ENCODE peak calls at places on chromosomes 12 and 14, in five cellular contexts. D is neuronal stem cell, B is H9, H is IMR-90, X is mesenchymal stem cell. L is an unnamed sample.

GRCh38 chr12:84599539-84599938 is 313.1 kb downstream of the SLC6A15 start:
- DNase-seq in D (no peak), B (no peak), H (no peak), X (peak; percentile 69), L (no peak)

GRCh38 chr12:7433276-7433822 is 10.6 kb downstream of the CD163L1 start:
- DNase-seq in B (no peak), X (peak; percentile 83), D (no peak), H (peak; percentile 84), L (peak; percentile 84)

GRCh38 chr12:90029317-90029716 is 320.7 kb upstream of the ATP2B1 start:
- DNase-seq in X (no peak), H (no peak), D (no peak), B (no peak), L (no peak)

GRCh38 chr12:56299308-56299852 is 750 bp downstream of the CS start:
- DNase-seq in B (no peak), H (peak; percentile 17), D (no peak), X (no peak), L (no peak)

GRCh38 chr12:119225454-119225853 is 46.7 kb downstream of the HSPB8 start:
- DNase-seq in D (no peak), B (no peak), X (no peak), H (no peak), L (no peak)

GRCh38 chr12:72790273-72790672 is 518.1 kb downstream of the TRHDE start:
- DNase-seq in B (no peak), H (no peak), X (no peak), D (no peak), L (peak; percentile 5)

GRCh38 chr14:84493779-84494178 is 1036.2 kb upstream of the FLRT2 start:
- DNase-seq in X (peak; percentile 11), H (no peak), D (no peak), B (no peak), L (no peak)

GRCh38 chr12:117046861-117047530 is 52.2 kb downstream of the TESC start:
- DNase-seq in D (no peak), X (no peak), B (no peak), H (no peak), L (no peak)

GRCh38 chr14:32471183-32471582 is 142.1 kb downstream of the AKAP6 start:
- DNase-seq in D (no peak), B (no peak), H (no peak), X (no peak), L (no peak)

GRCh38 chr12:70366581-70367267 is 634 bp downstream of the KCNMB4 start:
- DNase-seq in X (peak; percentile 48), H (peak; percentile 31), B (peak; percentile 62), D (peak; percentile 32), L (peak; percentile 69)

GRCh38 chr12:45726594-45727300 is 2.8 kb upstream of the ARID2 start:
- DNase-seq in D (no peak), X (peak; percentile 59), B (peak; percentile 48), H (peak; percentile 21), L (peak; percentile 55)
- H3K18ac ChIP-seq in D (peak overlapping the region; percentile 96), X (peak overlapping the region; percentile 92), B (peak overlapping the region; percentile 60), H (peak overlapping the region; percentile 70), L (peak overlapping the region; percentile 85)

GRCh38 chr12:53994268-53994690 is 5.7 kb upstream of the HOXC9 start:
- DNase-seq in B (no peak), X (no peak), D (no peak), H (no peak), L (no peak)
- H3K18ac ChIP-seq in B (no peak overlapping the region), X (no peak overlapping the region), D (peak overlapping the region; percentile 29), H (no peak overlapping the region), L (no peak overlapping the region)

GRCh38 chr12:114671664-114672476 is 12.1 kb downstream of the TBX3 start:
- DNase-seq in B (peak; percentile 75), H (peak; percentile 69), X (peak; percentile 72), D (peak; percentile 45), L (no peak)
- H3K18ac ChIP-seq in B (no peak overlapping the region), H (peak overlapping the region; percentile 64), X (peak overlapping the region; percentile 94), D (peak overlapping the region; percentile 62), L (peak overlapping the region; percentile 88)

GRCh38 chr14:85731198-85731597 is 201.3 kb downstream of the FLRT2 start:
- DNase-seq in D (no peak), X (peak; percentile 80), B (no peak), H (peak; percentile 64), L (no peak)

GRCh38 chr14:85732031-85732430 is 202.1 kb downstream of the FLRT2 start:
- DNase-seq in B (no peak), H (no peak), D (no peak), X (no peak), L (no peak)
- H3K18ac ChIP-seq in B (no peak overlapping the region), H (no peak overlapping the region), D (no peak overlapping the region), X (no peak overlapping the region), L (no peak overlapping the region)